ENCODE peak calls at places on chromosomes 1 and 21, in four cellular contexts. O, L, Y and Q are unnamed samples.

GRCh38 chr1:200038987-200039848 is 11.7 kb downstream of the NR5A2 start:
- DNase-seq in L (no peak), Y (no peak), O (peak; percentile 41), Q (peak; percentile 52)

GRCh38 chr1:118963456-118964430 is 24.4 kb downstream of the TBX15 start:
- DNase-seq in Y (no peak), L (no peak), O (peak; percentile 55), Q (peak; percentile 3)

GRCh38 chr1:172351347-172351746 is 69.1 kb upstream of the C1orf105 start:
- DNase-seq in O (no peak), L (no peak), Y (no peak), Q (no peak)

GRCh38 chr1:223700942-223701637 is 11.2 kb upstream of the CAPN2 start:
- DNase-seq in O (peak; percentile 96), Y (peak; percentile 90), L (no peak), Q (peak; percentile 72)

GRCh38 chr1:94284481-94284880 is 47.1 kb upstream of the ARHGAP29 start:
- DNase-seq in Y (no peak), L (no peak), O (no peak), Q (no peak)

GRCh38 chr1:114668373-114668772 is 1.5 kb downstream of the DENND2C start:
- DNase-seq in L (no peak), Y (no peak), O (no peak), Q (no peak)

GRCh38 chr1:157774412-157774811 is 2.5 kb downstream of the FCRL2 start:
- DNase-seq in Y (no peak), O (no peak), L (no peak), Q (no peak)

GRCh38 chr1:181089017-181089776 is 697 bp downstream of the IER5 start:
- DNase-seq in L (no peak), Y (peak; percentile 37), O (no peak), Q (peak; percentile 55)

GRCh38 chr1:29991025-29991424 is 732.4 kb downstream of the MATN1 start:
- DNase-seq in Y (peak; percentile 53), L (no peak), O (no peak), Q (no peak)

GRCh38 chr21:35252831-35253230 is 203.7 kb upstream of the RUNX1 start:
- DNase-seq in Y (no peak), O (no peak), L (no peak), Q (no peak)

GRCh38 chr1:53073899-53074311 is 11.9 kb downstream of the PODN start:
- DNase-seq in Y (no peak), L (no peak), O (no peak), Q (no peak)

GRCh38 chr1:30412241-30413110 is 310.9 kb downstream of the MATN1 start:
- DNase-seq in O (no peak), Y (peak; percentile 2), L (no peak), Q (no peak)

GRCh38 chr1:241990040-241990439 is 8.9 kb downstream of the MAP1LC3C start:
- DNase-seq in L (no peak), O (peak; percentile 88), Y (peak; percentile 48), Q (no peak)

GRCh38 chr1:11984121-11984520 is 3.9 kb downstream of the MFN2 start:
- DNase-seq in L (no peak), O (no peak), Y (no peak), Q (no peak)

GRCh38 chr1:117007719-117008013 is 6.1 kb downstream of the CD101 start:
- DNase-seq in L (no peak), O (no peak), Y (no peak), Q (no peak)

GRCh38 chr1:9787702-9788101 is 36.1 kb downstream of the CLSTN1 start:
- DNase-seq in Y (no peak), L (peak; percentile 70), O (no peak), Q (peak; percentile 64)

GRCh38 chr1:84363622-84364021 is 34.7 kb upstream of the DNASE2B start:
- DNase-seq in Y (no peak), L (no peak), O (no peak), Q (no peak)

GRCh38 chr1:56446531-56447098 is 132.7 kb downstream of the PLPP3 start:
- DNase-seq in O (no peak), L (no peak), Y (no peak), Q (no peak)

GRCh38 chr21:33966324-33966949 is 50.8 kb upstream of the ATP5PO start:
- DNase-seq in Y (no peak), L (no peak), O (no peak), Q (no peak)

GRCh38 chr1:53412285-53413174 is 46.7 kb upstream of the DMRTB1 start:
- DNase-seq in Y (no peak), O (no peak), L (no peak), Q (no peak)

GRCh38 chr1:229514578-229515275 is 6.6 kb upstream of the NUP133 start:
- DNase-seq in Y (peak; percentile 74), L (no peak), O (peak; percentile 75), Q (peak; percentile 75)

GRCh38 chr1:10474613-10475507 is at the start of gene PEX14:
- DNase-seq in Y (peak; percentile 97), O (peak; percentile 82), L (peak; percentile 54), Q (peak; percentile 93)

GRCh38 chr1:221411283-221411682 is 330.6 kb downstream of the DUSP10 start:
- DNase-seq in L (no peak), O (no peak), Y (no peak), Q (no peak)

GRCh38 chr1:13826591-13826990 is 126.6 kb downstream of the PRDM2 start:
- DNase-seq in Y (no peak), O (no peak), L (no peak), Q (no peak)

GRCh38 chr1:151547119-151547899 is 7.2 kb downstream of the TUFT1 start:
- DNase-seq in Y (no peak), O (peak; percentile 95), L (no peak), Q (no peak)

GRCh38 chr1:220886470-220887201 is 7.4 kb downstream of the HLX start:
- DNase-seq in O (no peak), Y (no peak), L (no peak), Q (no peak)

GRCh38 chr1:10867914-10868598 is 71.6 kb upstream of the CASZ1 start:
- DNase-seq in O (no peak), L (no peak), Y (no peak), Q (peak; percentile 33)

GRCh38 chr1:175409938-175410337 is 217.4 kb upstream of the KIAA0040 start:
- DNase-seq in Y (peak; percentile 86), O (no peak), L (no peak), Q (no peak)

GRCh38 chr1:149844096-149844495 is 55.3 kb upstream of the BOLA1 start:
- DNase-seq in L (no peak), O (peak; percentile 55), Y (peak; percentile 11), Q (peak; percentile 69)

GRCh38 chr1:208060495-208060894 is 149.6 kb upstream of the CD34 start:
- DNase-seq in L (no peak), O (no peak), Y (no peak), Q (no peak)

GRCh38 chr21:39353295-39353694 is 4.4 kb upstream of the HMGN1 start:
- DNase-seq in L (no peak), O (no peak), Y (no peak), Q (no peak)

GRCh38 chr1:84375965-84376910 is 22.0 kb upstream of the DNASE2B start:
- DNase-seq in L (no peak), O (no peak), Y (no peak), Q (no peak)

GRCh38 chr21:37642493-37642892 is 273.8 kb downstream of the KCNJ6 start:
- DNase-seq in Y (peak; percentile 70), O (peak; percentile 37), L (no peak), Q (peak; percentile 51)

GRCh38 chr1:28428990-28429520 is 59.5 kb downstream of the PHACTR4 start:
- DNase-seq in O (no peak), L (no peak), Y (no peak), Q (no peak)

GRCh38 chr1:245512980-245513578 is 358.3 kb downstream of the KIF26B start:
- DNase-seq in O (no peak), Y (peak; percentile 72), L (no peak), Q (peak; percentile 38)

GRCh38 chr1:20785907-20786309 is 1.2 kb downstream of the HP1BP3 start:
- DNase-seq in O (no peak), L (no peak), Y (peak; percentile 13), Q (no peak)

GRCh38 chr1:193584840-193585239 is 398.4 kb upstream of the B3GALT2 start:
- DNase-seq in O (no peak), L (no peak), Y (no peak), Q (no peak)

GRCh38 chr1:177948336-177948972 is 21.4 kb downstream of the SEC16B start:
- DNase-seq in Y (peak; percentile 61), L (no peak), O (peak; percentile 64), Q (peak; percentile 67)

DNA sequence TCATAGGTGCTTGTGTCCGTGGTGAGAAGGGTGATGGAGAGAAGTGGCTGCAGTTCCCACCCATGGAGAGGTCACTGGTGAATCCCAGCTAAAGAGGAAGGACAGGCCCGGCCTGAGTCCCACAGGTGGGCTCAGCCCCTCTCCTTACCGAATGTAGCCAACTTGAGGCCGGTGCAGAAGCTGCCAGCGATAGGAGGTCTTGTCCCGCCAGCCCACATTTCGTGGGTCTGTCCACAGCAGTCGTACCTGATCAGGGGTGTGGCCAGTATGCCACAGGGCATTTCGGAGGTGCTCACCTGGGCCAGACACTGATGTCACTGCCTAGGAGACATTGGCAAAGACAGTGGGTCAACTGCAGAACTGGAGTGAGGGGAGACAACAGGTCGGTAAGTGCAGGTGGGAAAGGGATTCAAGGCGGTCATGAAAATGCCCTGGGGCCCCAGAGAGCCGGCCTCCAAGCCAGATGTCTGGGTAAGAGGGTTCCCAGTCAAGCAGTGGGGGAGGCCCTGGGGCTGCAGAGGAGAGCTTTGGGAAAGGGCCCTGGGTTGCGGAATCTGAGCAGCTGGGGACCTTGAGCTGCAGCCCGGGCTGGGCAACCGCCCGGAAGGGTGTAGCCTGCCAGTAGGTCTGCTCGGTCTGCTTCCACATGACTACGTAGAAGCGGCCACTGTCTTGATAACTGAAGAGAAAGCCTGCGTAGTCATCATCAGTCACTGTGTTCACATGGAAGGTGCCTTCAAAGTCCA is 10.6 kb downstream of the THBS3 start:
- DNase-seq in L (no peak), O (no peak), Y (no peak), Q (no peak)
- H3K4me3 ChIP-seq in L (no peak overlapping the region), O (no peak overlapping the region), Y (no peak overlapping the region), Q (no peak overlapping the region)

DNA sequence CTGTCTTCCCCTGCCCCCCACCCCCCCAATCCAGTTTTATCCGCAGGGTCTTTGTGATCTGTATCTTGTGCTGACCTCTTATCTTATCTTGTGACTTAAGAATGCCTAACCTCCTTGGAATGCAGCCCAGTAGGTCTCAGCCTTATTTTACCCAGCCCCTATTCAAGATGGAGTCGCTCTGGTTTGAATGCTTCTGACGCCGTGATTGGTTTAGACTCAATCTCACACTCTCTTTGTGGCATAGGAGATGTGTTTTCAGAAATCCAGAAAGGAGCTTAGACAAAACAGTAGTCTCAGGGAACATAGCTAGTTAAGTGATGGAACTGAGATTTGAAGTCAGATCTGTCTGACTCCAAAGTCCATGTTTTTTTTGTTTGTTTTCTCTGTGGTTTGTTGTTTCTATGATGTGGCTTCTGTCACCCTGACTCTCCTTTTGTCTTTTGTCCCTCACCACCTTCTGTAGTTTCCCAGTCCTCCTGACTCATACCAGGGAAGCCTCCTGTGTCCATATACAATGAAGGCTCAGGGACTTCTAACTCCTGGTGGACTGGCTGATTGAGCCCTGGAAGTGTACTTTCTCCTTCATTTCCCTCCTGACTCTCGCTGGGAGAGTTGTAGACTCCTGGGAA is 18.1 kb upstream of the USP24 start:
- DNase-seq in O (peak; percentile 42), L (no peak), Y (no peak), Q (no peak)
- TF ChIP-seq MYC in O (no peak), L (no peak), Y (no peak), Q (no peak)

GRCh38 chr1:227782226-227782625 is 33.2 kb upstream of the PRSS38 start:
- DNase-seq in Y (no peak), L (no peak), O (no peak), Q (no peak)
- TF ChIP-seq MAX in Y (no peak), L (no peak), O (no peak), Q (no peak)

GRCh38 chr1:159208460-159208825 is 3.8 kb downstream of the ACKR1 start:
- DNase-seq in Y (no peak), L (no peak), O (no peak), Q (no peak)
- H3K4me3 ChIP-seq in Y (no peak overlapping the region), L (no peak overlapping the region), O (no peak overlapping the region), Q (no peak overlapping the region)